ENCODE peak calls at places on chromosomes 16 and 17, in nine cellular contexts. Q is dorsolateral prefrontal cortex; S is RWPE2; C is GM12865; M is HL-60; O is heart right ventricle; X is PC-3; P is bronchial epithelial cell; D is CD8-positive, alpha-beta T cell. T is an unnamed sample.

GRCh38 chr17:69523252-69523861 is 108.9 kb downstream of the MAP2K6 start:
- DNase-seq in Q (no peak), S (no peak), C (peak; percentile 82), M (peak; percentile 45), O (no peak), X (peak; percentile 76), P (peak; percentile 54), D (no peak), T (peak; percentile 74)

GRCh38 chr16:89720520-89720858 is 209 bp downstream of the VPS9D1 start:
- DNase-seq in Q (no peak), S (peak; percentile 65), C (no peak), M (no peak), O (peak; percentile 60), X (peak; percentile 42), P (no peak), D (peak; percentile 15), T (no peak)

GRCh38 chr16:87407511-87408112 is 15.5 kb downstream of the MAP1LC3B start:
- DNase-seq in Q (no peak), S (no peak), C (peak; percentile 88), M (peak; percentile 94), O (peak; percentile 51), X (peak; percentile 7), P (peak; percentile 43), D (no peak), T (peak; percentile 26)

GRCh38 chr17:42246515-42246914 is 29.7 kb downstream of the STAT5B start:
- DNase-seq in Q (no peak), S (no peak), C (no peak), M (no peak), O (no peak), X (no peak), P (no peak), D (no peak), T (no peak)

GRCh38 chr17:61495161-61495857 is 43.1 kb downstream of the TBX4 start:
- DNase-seq in Q (no peak), S (no peak), C (peak; percentile 27), M (no peak), O (no peak), X (no peak), P (no peak), D (no peak), T (peak; percentile 14)

GRCh38 chr17:26731005-26731921 is 562.7 kb upstream of the WSB1 start:
- DNase-seq in Q (no peak), S (no peak), C (no peak), M (no peak), O (no peak), X (no peak), P (no peak), D (no peak), T (no peak)

GRCh38 chr17:75695830-75696271 is 25.4 kb upstream of the ITGB4 start:
- DNase-seq in Q (peak; percentile 73), S (no peak), C (no peak), M (no peak), O (peak; percentile 60), X (no peak), P (no peak), D (no peak), T (no peak)

GRCh38 chr16:57786632-57787518 is 15.4 kb downstream of the KIFC3 start:
- DNase-seq in Q (peak; percentile 74), S (no peak), C (no peak), M (no peak), O (peak; percentile 73), X (no peak), P (no peak), D (no peak), T (no peak)

GRCh38 chr17:266701-267656 is 85.5 kb upstream of the DOC2B start:
- DNase-seq in Q (no peak), S (peak; percentile 23), C (no peak), M (no peak), O (peak; percentile 48), X (no peak), P (no peak), D (no peak), T (no peak)

GRCh38 chr16:79278506-79278905 is 322.0 kb downstream of the MAF start:
- DNase-seq in Q (no peak), S (no peak), C (peak; percentile 69), M (no peak), O (no peak), X (no peak), P (no peak), D (peak; percentile 37), T (no peak)

GRCh38 chr17:81903896-81904599 is 2.0 kb downstream of the NPB start:
- DNase-seq in Q (no peak), S (peak; percentile 61), C (no peak), M (no peak), O (no peak), X (no peak), P (no peak), D (no peak), T (no peak)

GRCh38 chr17:81902023-81902652 is at the start of gene NPB:
- DNase-seq in Q (no peak), S (peak; percentile 59), C (no peak), M (no peak), O (no peak), X (no peak), P (no peak), D (no peak), T (no peak)

GRCh38 chr17:81904600-81905423 is 2.8 kb downstream of the NPB start:
- DNase-seq in Q (no peak), S (no peak), C (no peak), M (no peak), O (no peak), X (no peak), P (no peak), D (no peak), T (no peak)

GRCh38 chr17:81902653-81903414 is 796 bp downstream of the NPB start:
- DNase-seq in Q (no peak), S (peak; percentile 68), C (peak; percentile 35), M (no peak), O (no peak), X (no peak), P (no peak), D (no peak), T (no peak)

GRCh38 chr17:81903415-81903831 is 1.4 kb downstream of the NPB start:
- DNase-seq in Q (no peak), S (peak; percentile 61), C (no peak), M (no peak), O (no peak), X (no peak), P (no peak), D (no peak), T (no peak)
- H3K4me3 ChIP-seq in Q (no peak overlapping the region), S (no peak overlapping the region), C (no peak overlapping the region), M (no peak overlapping the region), O (no peak overlapping the region), X (no peak overlapping the region), P (no peak overlapping the region), D (no peak overlapping the region), T (no peak overlapping the region)

DNA sequence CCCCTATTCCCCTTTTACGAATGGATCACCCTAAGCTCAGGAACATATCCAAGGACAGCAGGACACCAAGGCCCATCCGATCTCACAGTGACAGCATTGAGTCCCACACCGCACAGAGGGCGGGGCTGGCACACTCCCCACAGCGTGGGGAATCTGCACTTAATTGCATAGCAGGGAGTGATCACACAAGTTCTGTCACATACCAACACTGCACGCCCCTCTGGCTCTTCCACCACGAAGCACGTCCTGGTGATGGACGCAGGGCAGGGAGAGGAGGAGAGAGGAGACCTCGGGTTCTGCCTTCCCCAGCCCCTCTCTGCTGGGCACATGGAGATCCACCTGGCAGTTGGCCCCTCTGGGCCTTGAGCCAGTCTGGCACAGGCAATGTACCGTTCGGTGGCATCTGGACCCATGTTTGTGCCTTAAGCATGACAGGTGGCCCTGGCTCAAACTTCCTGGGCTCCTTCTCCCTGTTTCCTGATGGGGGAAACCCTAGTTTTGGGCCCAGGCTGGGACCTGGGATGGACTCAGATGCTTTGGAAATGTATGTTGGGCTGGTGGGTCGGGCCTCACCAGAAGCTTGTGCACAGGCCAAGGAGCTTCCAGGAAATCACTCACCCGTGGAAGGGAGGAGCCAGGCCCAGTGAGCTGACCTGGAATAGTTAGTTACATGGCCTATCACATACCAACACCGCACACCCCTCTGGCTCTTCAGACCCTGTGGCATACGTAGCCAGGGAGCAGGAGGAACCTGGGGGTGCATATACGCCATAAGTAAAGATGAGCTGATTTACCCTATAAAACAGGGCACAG is 35.1 kb upstream of the CREBBP start:
- DNase-seq in Q (no peak), S (no peak), C (no peak), M (no peak), O (no peak), X (no peak), P (no peak), D (no peak), T (no peak)
- TF ChIP-seq CTCF in Q (no peak), S (no peak), C (no peak), M (no peak), O (no peak), X (no peak), P (no peak), D (no peak), T (no peak)

GRCh38 chr17:59437766-59438165 is 106.3 kb downstream of the YPEL2 start:
- DNase-seq in Q (no peak), S (no peak), C (peak; percentile 37), M (peak; percentile 50), O (no peak), X (no peak), P (no peak), D (no peak), T (no peak)

GRCh38 chr17:59440757-59441458 is 109.5 kb downstream of the YPEL2 start:
- DNase-seq in Q (peak; percentile 88), S (peak; percentile 82), C (peak; percentile 92), M (peak; percentile 84), O (peak; percentile 74), X (peak; percentile 95), P (peak; percentile 74), D (peak; percentile 77), T (peak; percentile 96)

GRCh38 chr17:59439261-59439660 is 107.8 kb downstream of the YPEL2 start:
- DNase-seq in Q (no peak), S (no peak), C (no peak), M (no peak), O (no peak), X (no peak), P (no peak), D (no peak), T (no peak)

GRCh38 chr17:59441459-59442096 is 110.1 kb downstream of the YPEL2 start:
- DNase-seq in Q (no peak), S (no peak), C (no peak), M (no peak), O (no peak), X (no peak), P (no peak), D (no peak), T (peak; percentile 12)

DNA sequence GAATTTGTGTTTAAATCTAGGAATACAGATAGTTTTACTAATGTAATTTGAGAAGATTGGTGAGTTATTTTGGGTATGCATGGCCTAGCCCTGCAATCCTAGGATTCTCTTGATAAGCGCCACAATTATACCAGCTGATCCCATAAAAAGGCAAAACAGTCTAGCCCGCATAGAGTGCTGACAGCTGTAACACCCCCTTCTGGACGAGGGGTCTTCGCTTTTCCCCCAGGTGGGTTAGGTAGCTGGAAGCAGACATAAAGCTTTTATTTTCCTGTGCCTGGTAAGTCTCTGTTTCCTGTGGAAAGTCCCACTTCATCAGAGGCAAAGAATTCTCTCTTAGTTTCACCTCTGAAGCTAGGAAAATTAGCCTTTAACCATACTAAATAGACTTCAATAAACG is 108.3 kb downstream of the YPEL2 start:
- DNase-seq in Q (no peak), S (no peak), C (no peak), M (no peak), O (no peak), X (no peak), P (no peak), D (no peak), T (no peak)
- H3K4me3 ChIP-seq in Q (no peak overlapping the region), S (no peak overlapping the region), C (no peak overlapping the region), M (no peak overlapping the region), O (no peak overlapping the region), X (no peak overlapping the region), P (no peak overlapping the region), D (no peak overlapping the region), T (no peak overlapping the region)

GRCh38 chr17:22695228-22695619 is 1002.9 kb downstream of the KCNJ18 start:
- DNase-seq in Q (no peak), S (no peak), C (no peak), M (no peak), O (no peak), X (no peak), P (no peak), D (no peak), T (no peak)
- TF ChIP-seq CTCF in Q (no peak), S (no peak), C (no peak), M (no peak), O (no peak), X (peak; percentile 30), P (no peak), D (no peak), T (no peak)